ENCODE peak calls at places on chromosomes 3 and 15, in five cellular contexts. Y is ovary, O is heart right ventricle, Q is kidney, K is AG09319. N is an unnamed sample.

GRCh38 chr15:73926191-73927002 is at the start of gene LOXL1:
- DNase-seq in Y (peak), O (peak), Q (peak), K (no peak), N (peak)

GRCh38 chr15:28273468-28273867 is 48.5 kb downstream of the HERC2 start:
- DNase-seq in Y (no peak), O (no peak), Q (no peak), K (no peak), N (no peak)

GRCh38 chr15:26102988-26103387 is 239.9 kb upstream of the ATP10A start:
- DNase-seq in Y (no peak), O (no peak), Q (no peak), K (no peak), N (no peak)

GRCh38 chr3:43674345-43675085 is 16.2 kb upstream of the ABHD5 start:
- DNase-seq in Y (no peak), O (no peak), Q (no peak), K (no peak), N (no peak)

GRCh38 chr15:100879461-100880138 is at the start of gene ALDH1A3:
- DNase-seq in Y (no peak), O (peak), Q (peak), K (no peak), N (no peak)

GRCh38 chr3:171306631-171307030 is 153.6 kb downstream of the TNIK start:
- DNase-seq in Y (no peak), O (peak), Q (peak), K (peak), N (peak)

GRCh38 chr15:80674245-80674614 is 20.9 kb upstream of the ABHD17C start:
- DNase-seq in Y (no peak), O (no peak), Q (no peak), K (no peak), N (no peak)

GRCh38 chr3:16357191-16357590 is 92.2 kb downstream of the OXNAD1 start:
- DNase-seq in Y (no peak), O (no peak), Q (no peak), K (no peak), N (no peak)

GRCh38 chr15:39084683-39085530 is 496.0 kb upstream of the THBS1 start:
- DNase-seq in Y (peak), O (peak), Q (no peak), K (peak), N (no peak)

GRCh38 chr15:101579766-101580165 is 72.4 kb downstream of the TM2D3 start:
- DNase-seq in Y (no peak), O (no peak), Q (no peak), K (no peak), N (no peak)

N was measured in chondrocyte.